ENCODE peak calls at places on chromosomes 4 and X, in six cellular contexts. One of them, this sample, is unnamed.

GRCh38 chrX:4547218-4547836 is 833.9 kb upstream of the PRKX start:
- DNase-seq in NCI-H1092: peak
- DNase-seq in dorsolateral prefrontal cortex: peak
- DNase-seq in EH: peak
- DNase-seq in IMR-90: peak
- DNase-seq in T-helper 1 cell: no peak
- DNase-seq in this sample: peak

GRCh38 chrX:44152867-44153266 is 179.7 kb upstream of the NDP start:
- DNase-seq in EH: no peak
- DNase-seq in T-helper 1 cell: no peak
- DNase-seq in NCI-H1092: no peak
- DNase-seq in dorsolateral prefrontal cortex: no peak
- DNase-seq in IMR-90: peak
- DNase-seq in this sample: no peak

GRCh38 chrX:44143061-44143602 is 169.9 kb upstream of the NDP start:
- DNase-seq in dorsolateral prefrontal cortex: no peak
- DNase-seq in EH: no peak
- DNase-seq in IMR-90: no peak
- DNase-seq in T-helper 1 cell: no peak
- DNase-seq in NCI-H1092: no peak
- DNase-seq in this sample: no peak

GRCh38 chr4:9949573-9949972 is 71.7 kb downstream of the SLC2A9 start:
- DNase-seq in IMR-90: no peak
- DNase-seq in NCI-H1092: no peak
- DNase-seq in EH: no peak
- DNase-seq in dorsolateral prefrontal cortex: no peak
- DNase-seq in T-helper 1 cell: no peak
- DNase-seq in this sample: no peak

GRCh38 chr4:138410266-138410665 is 168.1 kb upstream of the SLC7A11 start:
- DNase-seq in T-helper 1 cell: no peak
- DNase-seq in NCI-H1092: no peak
- DNase-seq in IMR-90: no peak
- DNase-seq in EH: peak
- DNase-seq in dorsolateral prefrontal cortex: no peak
- DNase-seq in this sample: no peak

GRCh38 chr4:143768007-143768591 is 67.6 kb upstream of the FREM3 start:
- DNase-seq in NCI-H1092: no peak
- DNase-seq in T-helper 1 cell: no peak
- DNase-seq in IMR-90: no peak
- DNase-seq in dorsolateral prefrontal cortex: no peak
- DNase-seq in EH: peak
- DNase-seq in this sample: no peak

GRCh38 chr4:79331126-79331876 is 5.4 kb upstream of the NAA11 start:
- DNase-seq in NCI-H1092: no peak
- DNase-seq in T-helper 1 cell: no peak
- DNase-seq in IMR-90: no peak
- DNase-seq in EH: no peak
- DNase-seq in dorsolateral prefrontal cortex: no peak
- DNase-seq in this sample: no peak

GRCh38 chr4:1347410-1347864 is 429 bp downstream of the UVSSA start:
- DNase-seq in EH: peak
- DNase-seq in T-helper 1 cell: peak
- DNase-seq in dorsolateral prefrontal cortex: no peak
- DNase-seq in NCI-H1092: no peak
- DNase-seq in IMR-90: peak
- DNase-seq in this sample: peak

GRCh38 chr4:70958681-70959080 is 34.8 kb upstream of the DCK start:
- DNase-seq in NCI-H1092: no peak
- DNase-seq in EH: peak
- DNase-seq in IMR-90: peak
- DNase-seq in T-helper 1 cell: no peak
- DNase-seq in dorsolateral prefrontal cortex: no peak
- DNase-seq in this sample: no peak

GRCh38 chr4:149910604-149911367 is 95.1 kb upstream of the IQCM start:
- DNase-seq in dorsolateral prefrontal cortex: no peak
- DNase-seq in T-helper 1 cell: no peak
- DNase-seq in EH: no peak
- DNase-seq in NCI-H1092: no peak
- DNase-seq in IMR-90: no peak
- DNase-seq in this sample: no peak

GRCh38 chr4:154004859-154005520 is 216.1 kb upstream of the SFRP2 start:
- DNase-seq in EH: peak
- DNase-seq in IMR-90: no peak
- DNase-seq in NCI-H1092: no peak
- DNase-seq in T-helper 1 cell: no peak
- DNase-seq in dorsolateral prefrontal cortex: no peak
- DNase-seq in this sample: no peak

GRCh38 chr4:164514765-164515164 is 239.2 kb upstream of the SMIM31 start:
- DNase-seq in NCI-H1092: no peak
- DNase-seq in T-helper 1 cell: no peak
- DNase-seq in EH: no peak
- DNase-seq in dorsolateral prefrontal cortex: no peak
- DNase-seq in IMR-90: no peak
- DNase-seq in this sample: no peak

GRCh38 chr4:68447201-68447600 is at the start of gene TMPRSS11E:
- DNase-seq in dorsolateral prefrontal cortex: no peak
- DNase-seq in EH: no peak
- DNase-seq in T-helper 1 cell: no peak
- DNase-seq in IMR-90: no peak
- DNase-seq in NCI-H1092: no peak
- DNase-seq in this sample: no peak

GRCh38 chr4:107153228-107153627 is 117.1 kb upstream of the DKK2 start:
- DNase-seq in dorsolateral prefrontal cortex: no peak
- DNase-seq in IMR-90: no peak
- DNase-seq in T-helper 1 cell: no peak
- DNase-seq in NCI-H1092: no peak
- DNase-seq in EH: peak
- DNase-seq in this sample: no peak

GRCh38 chrX:45740291-45740690 is 539.6 kb upstream of the DIPK2B start:
- DNase-seq in T-helper 1 cell: no peak
- DNase-seq in EH: no peak
- DNase-seq in IMR-90: no peak
- DNase-seq in NCI-H1092: no peak
- DNase-seq in dorsolateral prefrontal cortex: no peak
- DNase-seq in this sample: no peak

GRCh38 chr4:151611960-151612359 is 148.8 kb downstream of the GATB start:
- DNase-seq in IMR-90: no peak
- DNase-seq in T-helper 1 cell: no peak
- DNase-seq in dorsolateral prefrontal cortex: no peak
- DNase-seq in NCI-H1092: no peak
- DNase-seq in EH: no peak
- DNase-seq in this sample: no peak

GRCh38 chr4:40870076-40870624 is 120.4 kb downstream of the NSUN7 start:
- DNase-seq in T-helper 1 cell: no peak
- DNase-seq in NCI-H1092: peak
- DNase-seq in dorsolateral prefrontal cortex: no peak
- DNase-seq in EH: no peak
- DNase-seq in IMR-90: no peak
- DNase-seq in this sample: no peak

GRCh38 chr4:17033256-17034245 is 135.1 kb upstream of the LDB2 start:
- DNase-seq in EH: peak
- DNase-seq in NCI-H1092: no peak
- DNase-seq in T-helper 1 cell: no peak
- DNase-seq in dorsolateral prefrontal cortex: no peak
- DNase-seq in IMR-90: peak
- DNase-seq in this sample: no peak

GRCh38 chrX:133838761-133839676 is 146.4 kb downstream of the GPC3 start:
- DNase-seq in dorsolateral prefrontal cortex: no peak
- DNase-seq in IMR-90: peak
- DNase-seq in NCI-H1092: no peak
- DNase-seq in T-helper 1 cell: no peak
- DNase-seq in EH: peak
- DNase-seq in this sample: no peak

GRCh38 chrX:44503550-44503949 is 39.1 kb downstream of the FUNDC1 start:
- DNase-seq in EH: no peak
- DNase-seq in T-helper 1 cell: no peak
- DNase-seq in NCI-H1092: no peak
- DNase-seq in IMR-90: no peak
- DNase-seq in dorsolateral prefrontal cortex: no peak
- DNase-seq in this sample: no peak

GRCh38 chr4:38184404-38184803 is 224.2 kb downstream of the PTTG2 start:
- DNase-seq in T-helper 1 cell: no peak
- DNase-seq in IMR-90: no peak
- DNase-seq in dorsolateral prefrontal cortex: no peak
- DNase-seq in EH: no peak
- DNase-seq in NCI-H1092: no peak
- DNase-seq in this sample: no peak

GRCh38 chr4:149269835-149270234 is 545.8 kb downstream of the IQCM start:
- DNase-seq in T-helper 1 cell: no peak
- DNase-seq in IMR-90: no peak
- DNase-seq in dorsolateral prefrontal cortex: no peak
- DNase-seq in EH: no peak
- DNase-seq in NCI-H1092: no peak
- DNase-seq in this sample: no peak

GRCh38 chr4:95268819-95269565 is 279.8 kb downstream of the UNC5C start:
- DNase-seq in dorsolateral prefrontal cortex: no peak
- DNase-seq in EH: no peak
- DNase-seq in NCI-H1092: peak
- DNase-seq in T-helper 1 cell: no peak
- DNase-seq in IMR-90: peak
- DNase-seq in this sample: no peak

GRCh38 chrX:19349263-19349662 is 5.5 kb downstream of the PDHA1 start:
- DNase-seq in dorsolateral prefrontal cortex: no peak
- DNase-seq in NCI-H1092: no peak
- DNase-seq in T-helper 1 cell: no peak
- DNase-seq in IMR-90: no peak
- DNase-seq in EH: no peak
- DNase-seq in this sample: no peak

GRCh38 chr4:174437324-174437723 is 85.0 kb downstream of the HPGD start:
- DNase-seq in dorsolateral prefrontal cortex: no peak
- DNase-seq in EH: peak
- DNase-seq in NCI-H1092: no peak
- DNase-seq in T-helper 1 cell: no peak
- DNase-seq in IMR-90: peak
- DNase-seq in this sample: no peak

GRCh38 chrX:69503835-69504625 is at the start of gene NALF2:
- DNase-seq in NCI-H1092: peak
- DNase-seq in IMR-90: peak
- DNase-seq in EH: peak
- DNase-seq in dorsolateral prefrontal cortex: no peak
- DNase-seq in T-helper 1 cell: no peak
- DNase-seq in this sample: no peak

GRCh38 chr4:146981651-146982050 is 36.0 kb upstream of the TTC29 start:
- DNase-seq in IMR-90: peak
- DNase-seq in NCI-H1092: no peak
- DNase-seq in dorsolateral prefrontal cortex: no peak
- DNase-seq in T-helper 1 cell: no peak
- DNase-seq in EH: peak
- DNase-seq in this sample: no peak

GRCh38 chrX:42615161-42615563 is 162.8 kb downstream of the PPP1R2C start:
- DNase-seq in dorsolateral prefrontal cortex: no peak
- DNase-seq in EH: peak
- DNase-seq in NCI-H1092: no peak
- DNase-seq in T-helper 1 cell: no peak
- DNase-seq in IMR-90: no peak
- DNase-seq in this sample: no peak

GRCh38 chr4:174256277-174256713 is 27.2 kb downstream of the FBXO8 start:
- DNase-seq in T-helper 1 cell: no peak
- DNase-seq in EH: peak
- DNase-seq in IMR-90: peak
- DNase-seq in NCI-H1092: no peak
- DNase-seq in dorsolateral prefrontal cortex: no peak
- DNase-seq in this sample: no peak

GRCh38 chr4:142528433-142528832 is 317.7 kb downstream of the INPP4B start:
- DNase-seq in IMR-90: no peak
- DNase-seq in T-helper 1 cell: no peak
- DNase-seq in EH: no peak
- DNase-seq in NCI-H1092: no peak
- DNase-seq in dorsolateral prefrontal cortex: no peak
- DNase-seq in this sample: no peak

GRCh38 chr4:2768921-2769336 is 12.8 kb upstream of the TNIP2 start:
- DNase-seq in EH: no peak
- DNase-seq in T-helper 1 cell: no peak
- DNase-seq in IMR-90: no peak
- DNase-seq in NCI-H1092: no peak
- DNase-seq in dorsolateral prefrontal cortex: no peak
- DNase-seq in this sample: peak

GRCh38 chr4:37976513-37976912 is 16.3 kb downstream of the PTTG2 start:
- DNase-seq in IMR-90: no peak
- DNase-seq in T-helper 1 cell: no peak
- DNase-seq in dorsolateral prefrontal cortex: no peak
- DNase-seq in NCI-H1092: no peak
- DNase-seq in EH: no peak
- DNase-seq in this sample: no peak

GRCh38 chrX:70481424-70481823 is 36.8 kb downstream of the DLG3 start:
- DNase-seq in T-helper 1 cell: no peak
- DNase-seq in NCI-H1092: no peak
- DNase-seq in dorsolateral prefrontal cortex: no peak
- DNase-seq in EH: no peak
- DNase-seq in IMR-90: no peak
- DNase-seq in this sample: no peak

GRCh38 chrX:46649421-46650260 is 76.1 kb downstream of the CHST7 start:
- DNase-seq in IMR-90: peak
- DNase-seq in T-helper 1 cell: no peak
- DNase-seq in NCI-H1092: peak
- DNase-seq in dorsolateral prefrontal cortex: no peak
- DNase-seq in EH: peak
- DNase-seq in this sample: peak

GRCh38 chr4:69830529-69831269 is 29.2 kb downstream of the SULT1E1 start:
- DNase-seq in NCI-H1092: peak
- DNase-seq in T-helper 1 cell: no peak
- DNase-seq in dorsolateral prefrontal cortex: no peak
- DNase-seq in IMR-90: no peak
- DNase-seq in EH: no peak
- DNase-seq in this sample: no peak

GRCh38 chr4:25863906-25864418 is 1.2 kb upstream of the SEL1L3 start:
- DNase-seq in EH: no peak
- DNase-seq in NCI-H1092: no peak
- DNase-seq in dorsolateral prefrontal cortex: no peak
- DNase-seq in IMR-90: no peak
- DNase-seq in T-helper 1 cell: no peak
- DNase-seq in this sample: no peak

GRCh38 chr4:136873555-136873954 is 658.7 kb downstream of the PCDH18 start:
- DNase-seq in T-helper 1 cell: no peak
- DNase-seq in EH: no peak
- DNase-seq in IMR-90: no peak
- DNase-seq in NCI-H1092: no peak
- DNase-seq in dorsolateral prefrontal cortex: no peak
- DNase-seq in this sample: no peak